ENCODE peak calls at places on chromosome 21, in ten cellular contexts. One of them, this sample, is unnamed.

GRCh38 chr21:16082038-16082816 is 352.4 kb downstream of the USP25 start:
- DNase-seq in fibroblast of pulmonary artery: peak
- DNase-seq in stromal cell of bone marrow: peak
- DNase-seq in T-helper 2 cell: no peak
- DNase-seq in caudate nucleus: no peak
- DNase-seq in substantia nigra: no peak
- DNase-seq in cardiac fibroblast: peak
- DNase-seq in LoVo: peak
- DNase-seq in activated T-cell treated with anti-CD3 and anti-CD28 coated beads for 1 hour: no peak
- DNase-seq in EL: peak
- DNase-seq in this sample: no peak

GRCh38 chr21:31184462-31184861 is 146.2 kb upstream of the KRTAP19-8 start:
- DNase-seq in fibroblast of pulmonary artery: no peak
- DNase-seq in stromal cell of bone marrow: no peak
- DNase-seq in T-helper 2 cell: peak
- DNase-seq in caudate nucleus: no peak
- DNase-seq in substantia nigra: no peak
- DNase-seq in cardiac fibroblast: no peak
- DNase-seq in LoVo: no peak
- DNase-seq in activated T-cell treated with anti-CD3 and anti-CD28 coated beads for 1 hour: peak
- DNase-seq in EL: no peak
- DNase-seq in this sample: no peak

GRCh38 chr21:46172863-46173528 is 11.3 kb downstream of the SPATC1L start:
- DNase-seq in fibroblast of pulmonary artery: no peak
- DNase-seq in stromal cell of bone marrow: no peak
- DNase-seq in T-helper 2 cell: no peak
- DNase-seq in caudate nucleus: no peak
- DNase-seq in substantia nigra: no peak
- DNase-seq in cardiac fibroblast: no peak
- DNase-seq in LoVo: no peak
- DNase-seq in activated T-cell treated with anti-CD3 and anti-CD28 coated beads for 1 hour: no peak
- DNase-seq in EL: no peak
- DNase-seq in this sample: no peak

GRCh38 chr21:33470701-33471100 is 9.1 kb downstream of the TMEM50B start:
- DNase-seq in fibroblast of pulmonary artery: no peak
- DNase-seq in stromal cell of bone marrow: no peak
- DNase-seq in T-helper 2 cell: no peak
- DNase-seq in caudate nucleus: no peak
- DNase-seq in substantia nigra: no peak
- DNase-seq in cardiac fibroblast: no peak
- DNase-seq in LoVo: no peak
- DNase-seq in activated T-cell treated with anti-CD3 and anti-CD28 coated beads for 1 hour: no peak
- DNase-seq in EL: no peak
- DNase-seq in this sample: no peak

GRCh38 chr21:45130324-45130774 is 56.0 kb downstream of the ADARB1 start:
- DNase-seq in fibroblast of pulmonary artery: peak
- DNase-seq in stromal cell of bone marrow: peak
- DNase-seq in T-helper 2 cell: no peak
- DNase-seq in caudate nucleus: no peak
- DNase-seq in substantia nigra: no peak
- DNase-seq in cardiac fibroblast: peak
- DNase-seq in LoVo: no peak
- DNase-seq in activated T-cell treated with anti-CD3 and anti-CD28 coated beads for 1 hour: no peak
- DNase-seq in EL: peak
- DNase-seq in this sample: no peak

GRCh38 chr21:25709684-25710265 is 24.9 kb downstream of the ATP5PF start:
- DNase-seq in fibroblast of pulmonary artery: no peak
- DNase-seq in stromal cell of bone marrow: no peak
- DNase-seq in T-helper 2 cell: no peak
- DNase-seq in caudate nucleus: no peak
- DNase-seq in substantia nigra: no peak
- DNase-seq in cardiac fibroblast: no peak
- DNase-seq in LoVo: no peak
- DNase-seq in activated T-cell treated with anti-CD3 and anti-CD28 coated beads for 1 hour: no peak
- DNase-seq in EL: no peak
- DNase-seq in this sample: no peak

GRCh38 chr21:42878678-42878992 is 704 bp downstream of the WDR4 start:
- DNase-seq in fibroblast of pulmonary artery: no peak
- DNase-seq in stromal cell of bone marrow: no peak
- DNase-seq in T-helper 2 cell: no peak
- DNase-seq in caudate nucleus: no peak
- DNase-seq in substantia nigra: no peak
- DNase-seq in cardiac fibroblast: no peak
- DNase-seq in LoVo: no peak
- DNase-seq in activated T-cell treated with anti-CD3 and anti-CD28 coated beads for 1 hour: peak
- DNase-seq in EL: no peak
- DNase-seq in this sample: no peak

GRCh38 chr21:41729701-41730368 is 37.0 kb downstream of the RIPK4 start:
- DNase-seq in fibroblast of pulmonary artery: no peak
- DNase-seq in stromal cell of bone marrow: no peak
- DNase-seq in T-helper 2 cell: no peak
- DNase-seq in caudate nucleus: no peak
- DNase-seq in substantia nigra: no peak
- DNase-seq in cardiac fibroblast: no peak
- DNase-seq in LoVo: no peak
- DNase-seq in activated T-cell treated with anti-CD3 and anti-CD28 coated beads for 1 hour: no peak
- DNase-seq in EL: no peak
- DNase-seq in this sample: no peak

GRCh38 chr21:36282568-36283230 is 37.3 kb upstream of the MORC3 start:
- DNase-seq in fibroblast of pulmonary artery: no peak
- DNase-seq in stromal cell of bone marrow: peak
- DNase-seq in T-helper 2 cell: no peak
- DNase-seq in caudate nucleus: no peak
- DNase-seq in substantia nigra: no peak
- DNase-seq in cardiac fibroblast: peak
- DNase-seq in LoVo: no peak
- DNase-seq in activated T-cell treated with anti-CD3 and anti-CD28 coated beads for 1 hour: no peak
- DNase-seq in EL: peak
- DNase-seq in this sample: no peak

GRCh38 chr21:42433946-42434551 is 30.3 kb downstream of the UBASH3A start:
- DNase-seq in fibroblast of pulmonary artery: no peak
- DNase-seq in stromal cell of bone marrow: no peak
- DNase-seq in T-helper 2 cell: no peak
- DNase-seq in caudate nucleus: no peak
- DNase-seq in substantia nigra: no peak
- DNase-seq in cardiac fibroblast: no peak
- DNase-seq in LoVo: peak
- DNase-seq in activated T-cell treated with anti-CD3 and anti-CD28 coated beads for 1 hour: no peak
- DNase-seq in EL: no peak
- DNase-seq in this sample: no peak

GRCh38 chr21:42534361-42534900 is 20.8 kb downstream of the SLC37A1 start:
- DNase-seq in fibroblast of pulmonary artery: no peak
- DNase-seq in stromal cell of bone marrow: no peak
- DNase-seq in T-helper 2 cell: no peak
- DNase-seq in caudate nucleus: no peak
- DNase-seq in substantia nigra: peak
- DNase-seq in cardiac fibroblast: no peak
- DNase-seq in LoVo: no peak
- DNase-seq in activated T-cell treated with anti-CD3 and anti-CD28 coated beads for 1 hour: no peak
- DNase-seq in EL: no peak
- DNase-seq in this sample: no peak